ENCODE peak calls at places on chromosome 5, in six cellular contexts. F is sigmoid colon, R is IMR-90, C is hepatic stellate cell, U is EH, Z is AG09309. N is an unnamed sample.

GRCh38 chr5:42720242-42720641 is 36.4 kb upstream of the CCDC152 start:
- DNase-seq in F (no peak), C (no peak), R (no peak), U (no peak), Z (no peak), N (no peak)

GRCh38 chr5:127967983-127968592 is 115.5 kb upstream of the SLC12A2 start:
- DNase-seq in C (no peak), F (no peak), R (no peak), Z (no peak), U (no peak), N (no peak)

GRCh38 chr5:78706381-78706780 is 57.8 kb upstream of the LHFPL2 start:
- DNase-seq in R (no peak), Z (no peak), F (no peak), C (no peak), U (peak), N (no peak)

GRCh38 chr5:57538341-57538955 is 55.8 kb upstream of the ACTBL2 start:
- DNase-seq in Z (peak), U (peak), C (no peak), R (peak), F (no peak), N (no peak)

GRCh38 chr5:159393854-159394274 is 63.6 kb upstream of the IL12B start:
- DNase-seq in R (no peak), Z (no peak), C (no peak), U (no peak), F (no peak), N (no peak)

GRCh38 chr5:21802869-21803490 is 1050.2 kb downstream of the CDH12 start:
- DNase-seq in Z (no peak), F (no peak), R (peak), U (peak), C (no peak), N (no peak)

GRCh38 chr5:170273968-170274710 is 23.4 kb downstream of the LCP2 start:
- DNase-seq in Z (no peak), F (peak), C (no peak), U (no peak), R (no peak), N (no peak)

GRCh38 chr5:154583545-154584168 is 105.6 kb upstream of the HAND1 start:
- DNase-seq in U (no peak), C (no peak), Z (no peak), F (no peak), R (no peak), N (no peak)

GRCh38 chr5:125190232-125191051 is 444.0 kb upstream of the ZNF608 start:
- DNase-seq in R (peak), Z (peak), C (no peak), F (no peak), U (peak), N (no peak)

GRCh38 chr5:68834486-68834885 is 259.3 kb upstream of the SLC30A5 start:
- DNase-seq in F (no peak), C (no peak), U (peak), Z (peak), R (no peak), N (no peak)

GRCh38 chr5:16787278-16787677 is 148.8 kb downstream of the MYO10 start:
- DNase-seq in F (no peak), U (peak), C (no peak), R (no peak), Z (no peak), N (no peak)

GRCh38 chr5:66498791-66499207 is 97.4 kb upstream of the MAST4 start:
- DNase-seq in F (no peak), C (peak), Z (no peak), U (peak), R (no peak), N (no peak)

GRCh38 chr5:42108468-42108867 is 183.4 kb downstream of the FBXO4 start:
- DNase-seq in R (no peak), Z (no peak), U (peak), F (no peak), C (no peak), N (no peak)

GRCh38 chr5:176536132-176536901 is 885 bp downstream of the RNF44 start:
- DNase-seq in U (peak), Z (no peak), R (peak), F (peak), C (peak), N (peak)

GRCh38 chr5:60463179-60463868 is 236.6 kb downstream of the DEPDC1B start:
- DNase-seq in R (no peak), U (peak), C (peak), Z (peak), F (no peak), N (no peak)

GRCh38 chr5:33806736-33807442 is 84.9 kb downstream of the ADAMTS12 start:
- DNase-seq in U (peak), F (no peak), C (no peak), Z (peak), R (peak), N (no peak)

GRCh38 chr5:136620016-136620419 is 254.7 kb upstream of the TRPC7 start:
- DNase-seq in R (peak), F (no peak), Z (no peak), C (peak), U (peak), N (no peak)

GRCh38 chr5:67291066-67291465 is 94.5 kb upstream of the CD180 start:
- DNase-seq in Z (no peak), C (no peak), U (peak), R (no peak), F (no peak), N (no peak)

GRCh38 chr5:997001-997474 is 11.6 kb upstream of the NKD2 start:
- DNase-seq in U (peak), Z (no peak), R (no peak), F (peak), C (no peak), N (no peak)

GRCh38 chr5:76715734-76716455 is at the start of gene F2R:
- DNase-seq in Z (no peak), F (no peak), C (peak), U (peak), R (peak), N (no peak)

GRCh38 chr5:38672059-38672791 is 115.8 kb upstream of the LIFR start:
- DNase-seq in R (peak), F (no peak), Z (no peak), C (peak), U (peak), N (no peak)

GRCh38 chr5:115309751-115310370 is 13.4 kb upstream of the CCDC112 start:
- DNase-seq in F (no peak), Z (peak), C (no peak), U (peak), R (peak), N (no peak)

GRCh38 chr5:31987985-31988710 is 186.0 kb downstream of the GOLPH3 start:
- DNase-seq in R (peak), F (no peak), Z (peak), U (peak), C (peak), N (no peak)

GRCh38 chr5:159324097-159324760 is 6.1 kb downstream of the IL12B start:
- DNase-seq in Z (peak), F (no peak), U (peak), R (peak), C (peak), N (no peak)